ENCODE peak calls at places on chromosome 18, in six cellular contexts. J, X, D, W, C and M are unnamed samples.

GRCh38 chr18:9951022-9951859 is 37.4 kb downstream of the VAPA start:
- DNase-seq in D (no peak), C (peak; percentile 75), J (peak; percentile 75), X (peak; percentile 78), W (no peak), M (peak; percentile 78)

GRCh38 chr18:13268746-13269285 is 50.3 kb downstream of the LDLRAD4 start:
- DNase-seq in C (no peak), D (no peak), X (no peak), W (no peak), J (peak; percentile 56), M (peak; percentile 33)

GRCh38 chr18:63974991-63975390 is 5.1 kb downstream of the SERPINB8 start:
- DNase-seq in W (no peak), X (peak; percentile 47), J (peak; percentile 23), C (peak; percentile 39), D (no peak), M (peak; percentile 52)

GRCh38 chr18:5237083-5237722 is 40.1 kb upstream of the AKAIN1 start:
- DNase-seq in W (peak; percentile 64), J (peak; percentile 18), C (no peak), D (peak; percentile 48), X (no peak), M (peak; percentile 13)

GRCh38 chr18:46423226-46423805 is 233.7 kb downstream of the LOXHD1 start:
- DNase-seq in X (no peak), J (no peak), C (no peak), D (peak; percentile 28), W (no peak), M (no peak)

GRCh38 chr18:58525517-58525916 is 103.4 kb downstream of the ALPK2 start:
- DNase-seq in D (no peak), C (no peak), W (no peak), X (no peak), J (peak; percentile 69), M (peak; percentile 70)

GRCh38 chr18:7221424-7222155 is 9.3 kb upstream of the LRRC30 start:
- DNase-seq in J (peak; percentile 62), D (peak; percentile 55), X (peak; percentile 72), C (peak; percentile 69), W (no peak), M (peak; percentile 69)

GRCh38 chr18:62797329-62797728 is 82.0 kb downstream of the PHLPP1 start:
- DNase-seq in W (no peak), D (no peak), X (no peak), J (no peak), C (no peak), M (no peak)

GRCh38 chr18:9708057-9708881 is at the start of gene RAB31:
- DNase-seq in W (peak; percentile 95), X (peak; percentile 85), J (peak; percentile 79), D (peak; percentile 87), C (peak; percentile 67), M (peak; percentile 85)

GRCh38 chr18:59990121-59990818 is 90.5 kb downstream of the PMAIP1 start:
- DNase-seq in X (no peak), C (no peak), D (no peak), J (peak; percentile 15), W (no peak), M (no peak)

GRCh38 chr18:58768293-58768974 is 96.2 kb upstream of the ZNF532 start:
- DNase-seq in D (peak; percentile 89), C (peak; percentile 58), W (peak; percentile 91), X (peak; percentile 56), J (peak; percentile 45), M (peak; percentile 44)

GRCh38 chr18:9259148-9259547 is 75.4 kb upstream of the TWSG1 start:
- DNase-seq in J (no peak), D (no peak), X (no peak), W (no peak), C (no peak), M (no peak)

GRCh38 chr18:24220318-24220688 is 81.4 kb downstream of the CABYR start:
- DNase-seq in X (no peak), D (no peak), W (no peak), C (no peak), J (no peak), M (no peak)

GRCh38 chr18:28802546-28802945 is 625.6 kb upstream of the CDH2 start:
- DNase-seq in W (no peak), X (no peak), J (peak; percentile 73), D (no peak), C (peak; percentile 92), M (peak; percentile 22)

GRCh38 chr18:38545071-38545470 is 979.5 kb upstream of the CELF4 start:
- DNase-seq in J (no peak), X (no peak), D (no peak), W (no peak), C (no peak), M (no peak)

GRCh38 chr18:376307-376706 is 108.5 kb upstream of the THOC1 start:
- DNase-seq in D (no peak), X (no peak), W (no peak), C (peak; percentile 92), J (peak; percentile 74), M (peak; percentile 41)

GRCh38 chr18:4400911-4401310 is 54.2 kb downstream of the DLGAP1 start:
- DNase-seq in J (no peak), C (no peak), W (no peak), D (no peak), X (no peak), M (no peak)

GRCh38 chr18:64090876-64091275 is 58.0 kb downstream of the LINC00305 start:
- DNase-seq in X (no peak), J (no peak), D (no peak), C (no peak), W (no peak), M (no peak)

GRCh38 chr18:6917082-6917481 is 187.6 kb downstream of the ARHGAP28 start:
- DNase-seq in C (no peak), D (no peak), J (no peak), X (no peak), W (no peak), M (no peak)

GRCh38 chr18:48303883-48304282 is 105.3 kb downstream of the ZBTB7C start:
- DNase-seq in X (no peak), W (no peak), J (no peak), C (no peak), D (no peak), M (no peak)

GRCh38 chr18:63091671-63092364 is 227.8 kb downstream of the BCL2 start:
- DNase-seq in D (no peak), J (no peak), C (no peak), X (no peak), W (no peak), M (no peak)

GRCh38 chr18:62781262-62781661 is 65.9 kb downstream of the PHLPP1 start:
- DNase-seq in W (no peak), J (no peak), C (no peak), D (no peak), X (no peak), M (no peak)

GRCh38 chr18:58507881-58508280 is 121.0 kb downstream of the ALPK2 start:
- DNase-seq in W (no peak), J (no peak), C (no peak), X (no peak), D (no peak), M (no peak)

GRCh38 chr18:55322176-55322735 is 265.7 kb downstream of the TCF4 start:
- DNase-seq in J (peak; percentile 95), X (peak; percentile 97), C (peak; percentile 96), W (peak; percentile 89), D (peak; percentile 94), M (peak; percentile 96)

GRCh38 chr18:8656226-8656625 is 47.0 kb downstream of the RAB12 start:
- DNase-seq in C (no peak), D (no peak), W (no peak), X (no peak), J (no peak), M (peak; percentile 17)

GRCh38 chr18:56083097-56083865 is 495.3 kb upstream of the TCF4 start:
- DNase-seq in X (peak; percentile 10), J (peak; percentile 78), D (peak; percentile 58), W (peak; percentile 60), C (peak; percentile 99), M (no peak)

GRCh38 chr18:57859314-57859713 is 56.2 kb upstream of the ATP8B1 start:
- DNase-seq in W (no peak), X (peak; percentile 33), D (no peak), C (peak; percentile 35), J (no peak), M (no peak)

GRCh38 chr18:59744271-59744721 is 47.1 kb upstream of the CCBE1 start:
- DNase-seq in D (no peak), J (peak; percentile 98), X (peak; percentile 86), C (no peak), W (no peak), M (peak; percentile 100)

GRCh38 chr18:11695736-11696135 is 6.7 kb downstream of the GNAL start:
- DNase-seq in J (no peak), X (no peak), D (no peak), C (no peak), W (no peak), M (no peak)

GRCh38 chr18:49814147-49814499 is 790 bp upstream of the ACAA2 start:
- DNase-seq in X (peak; percentile 78), C (peak; percentile 76), D (peak; percentile 79), W (no peak), J (peak; percentile 70), M (peak; percentile 58)
- H3K4me3 ChIP-seq in X (peak overlapping the region; percentile 87), C (peak overlapping the region; percentile 64), D (peak overlapping the region; percentile 85), W (peak overlapping the region; percentile 68), J (peak overlapping the region; percentile 90), M (peak overlapping the region; percentile 86)

GRCh38 chr18:44968336-44968735 is 287.6 kb downstream of the SETBP1 start:
- DNase-seq in C (no peak), D (no peak), W (no peak), J (no peak), X (no peak), M (no peak)
- TF ChIP-seq CTCF in C (no peak), D (no peak), W (no peak), J (no peak), X (no peak), M (no peak)

GRCh38 chr18:32889620-32890593 is 117.1 kb upstream of the KLHL14 start:
- DNase-seq in C (no peak), W (no peak), X (no peak), D (no peak), J (no peak), M (no peak)
- H3K4me3 ChIP-seq in C (no peak overlapping the region), W (no peak overlapping the region), X (no peak overlapping the region), D (no peak overlapping the region), J (no peak overlapping the region), M (no peak overlapping the region)

DNA sequence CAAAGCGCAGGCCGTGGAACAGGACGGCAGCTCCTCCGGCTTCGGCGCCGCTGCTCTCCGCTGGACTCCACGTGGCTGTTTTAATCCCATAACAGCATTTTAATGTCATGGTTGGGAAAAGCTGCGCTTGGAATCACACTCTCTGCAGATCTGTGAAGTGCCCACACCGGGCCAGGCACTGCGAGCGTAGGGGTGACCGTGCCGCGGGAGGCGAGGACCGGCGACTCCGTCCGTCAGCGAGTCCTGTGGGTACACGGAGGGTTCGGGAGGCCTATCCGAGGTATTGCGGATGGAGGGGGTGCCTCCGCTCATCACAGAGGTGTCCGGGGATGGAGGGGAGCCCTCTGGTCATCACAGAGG is 198.0 kb upstream of the SALL3 start:
- DNase-seq in D (no peak), X (no peak), W (no peak), C (no peak), J (no peak), M (no peak)
- TF ChIP-seq CTCF in D (no peak), X (no peak), W (no peak), C (no peak), J (no peak), M (no peak)

DNA sequence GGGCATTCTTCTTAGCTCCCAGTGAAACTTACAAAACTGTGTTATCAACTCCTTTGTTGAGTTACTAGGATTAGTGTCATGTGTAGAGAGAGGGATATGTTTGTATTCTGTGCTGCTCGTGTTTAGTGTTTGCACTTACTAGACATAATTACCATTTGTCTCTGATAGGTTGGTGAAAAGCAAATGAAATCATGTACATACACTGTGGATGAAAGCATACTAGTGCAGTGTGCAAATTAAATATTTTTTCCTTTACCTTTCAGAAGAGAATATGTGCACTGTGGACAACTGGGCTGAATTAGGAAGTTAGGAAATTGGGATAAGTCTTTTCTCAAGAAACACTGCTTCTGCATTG is 1.2 kb downstream of the KIAA1328 start:
- DNase-seq in W (no peak), D (no peak), X (no peak), J (no peak), C (no peak), M (no peak)
- H3K4me3 ChIP-seq in W (peak overlapping the region; percentile 80), D (peak overlapping the region; percentile 90), X (no peak overlapping the region), J (peak overlapping the region; percentile 99), C (no peak overlapping the region), M (peak overlapping the region; percentile 99)